ENCODE peak calls at places on chromosome 18, in five cellular contexts. V is AG10803, N is spleen, M is NCI-H460, J is posterior cingulate gyrus. X is an unnamed sample.
A peak's percentile ranks its signal among the peaks of the same experiment; 100 is the strongest.

GRCh38 chr18:74256190-74256589 is 35.6 kb downstream of the CYB5A start:
- DNase-seq in V (no peak), N (no peak), M (no peak), J (no peak), X (no peak)

GRCh38 chr18:45056907-45057306 is 376.2 kb downstream of the SETBP1 start:
- DNase-seq in V (peak; percentile 28), N (no peak), M (no peak), J (no peak), X (no peak)

GRCh38 chr18:9673296-9674251 is 34.5 kb upstream of the RAB31 start:
- DNase-seq in V (peak; percentile 89), N (no peak), M (peak; percentile 67), J (peak; percentile 33), X (no peak)

GRCh38 chr18:7349181-7349837 is 118.4 kb downstream of the LRRC30 start:
- DNase-seq in V (no peak), N (no peak), M (no peak), J (no peak), X (no peak)

GRCh38 chr18:76882186-76882585 is 59.8 kb downstream of the ZNF236 start:
- DNase-seq in V (no peak), N (no peak), M (no peak), J (no peak), X (no peak)

GRCh38 chr18:34951625-34952379 is 89.4 kb upstream of the MAPRE2 start:
- DNase-seq in V (no peak), N (no peak), M (no peak), J (no peak), X (no peak)

GRCh38 chr18:9631814-9632496 is 17.6 kb upstream of the PPP4R1 start:
- DNase-seq in V (peak; percentile 85), N (no peak), M (peak; percentile 73), J (no peak), X (no peak)

GRCh38 chr18:75926811-75927210 is 499.3 kb upstream of the SMIM21 start:
- DNase-seq in V (no peak), N (no peak), M (no peak), J (no peak), X (no peak)

GRCh38 chr18:31393286-31393685 is 16.7 kb downstream of the DSG4 start:
- DNase-seq in V (no peak), N (no peak), M (no peak), J (no peak), X (no peak)

GRCh38 chr18:26386002-26386401 is 159.8 kb downstream of the TAF4B start:
- DNase-seq in V (peak; percentile 58), N (no peak), M (peak; percentile 24), J (no peak), X (no peak)

GRCh38 chr18:21826641-21827302 is 86.2 kb downstream of the MIB1 start:
- DNase-seq in V (no peak), N (no peak), M (no peak), J (no peak), X (no peak)

GRCh38 chr18:34549367-34549766 is 160.7 kb upstream of the DTNA start:
- DNase-seq in V (no peak), N (no peak), M (no peak), J (no peak), X (no peak)

GRCh38 chr18:34222396-34223163 is 2.1 kb downstream of the NOL4 start:
- DNase-seq in V (no peak), N (peak; percentile 70), M (no peak), J (peak; percentile 44), X (no peak)

GRCh38 chr18:31162825-31163435 is at the start of gene DSC1:
- DNase-seq in V (no peak), N (no peak), M (no peak), J (no peak), X (no peak)

GRCh38 chr18:845152-845819 is 33.2 kb upstream of the YES1 start:
- DNase-seq in V (peak; percentile 56), N (no peak), M (peak; percentile 71), J (no peak), X (no peak)

GRCh38 chr18:35410561-35410960 is 33.4 kb upstream of the ZNF396 start:
- DNase-seq in V (no peak), N (peak; percentile 56), M (no peak), J (no peak), X (no peak)

GRCh38 chr18:79806976-79807841 is 9.5 kb downstream of the KCNG2 start:
- DNase-seq in V (no peak), N (peak; percentile 56), M (no peak), J (no peak), X (peak; percentile 54)

GRCh38 chr18:42156266-42156665 is 201.2 kb downstream of the PIK3C3 start:
- DNase-seq in V (no peak), N (no peak), M (no peak), J (no peak), X (no peak)

GRCh38 chr18:49412673-49413072 is 47.8 kb downstream of the DYM start:
- DNase-seq in V (no peak), N (no peak), M (no peak), J (no peak), X (no peak)

GRCh38 chr18:23852236-23853045 is 162.1 kb upstream of the TTC39C start:
- DNase-seq in V (no peak), N (no peak), M (no peak), J (no peak), X (no peak)

GRCh38 chr18:323253-323622 is 55.4 kb upstream of the THOC1 start:
- DNase-seq in V (peak; percentile 61), N (no peak), M (no peak), J (no peak), X (no peak)

GRCh38 chr18:35513181-35513932 is 15.6 kb upstream of the INO80C start:
- DNase-seq in V (peak; percentile 75), N (no peak), M (no peak), J (no peak), X (peak; percentile 98)

GRCh38 chr18:36531636-36532035 is 234.1 kb downstream of the FHOD3 start:
- DNase-seq in V (no peak), N (no peak), M (no peak), J (no peak), X (no peak)

GRCh38 chr18:49016648-49017539 is 66.1 kb upstream of the SMAD7 start:
- DNase-seq in V (peak; percentile 88), N (peak; percentile 64), M (no peak), J (peak; percentile 9), X (peak; percentile 89)

GRCh38 chr18:46950064-46950656 is 32.8 kb downstream of the KATNAL2 start:
- DNase-seq in V (peak; percentile 3), N (no peak), M (no peak), J (no peak), X (no peak)

GRCh38 chr18:74353169-74353775 is 37.6 kb downstream of the C18orf63 start:
- DNase-seq in V (peak; percentile 75), N (no peak), M (peak; percentile 46), J (peak; percentile 50), X (no peak)

GRCh38 chr18:21831413-21831831 is 90.8 kb downstream of the MIB1 start:
- DNase-seq in V (peak; percentile 22), N (no peak), M (no peak), J (no peak), X (no peak)

GRCh38 chr18:11407900-11408299 is 201.5 kb upstream of the SLC35G4 start:
- DNase-seq in V (peak; percentile 88), N (no peak), M (no peak), J (no peak), X (no peak)

GRCh38 chr18:75694292-75694691 is 266.8 kb upstream of the SMIM21 start:
- DNase-seq in V (no peak), N (no peak), M (no peak), J (no peak), X (no peak)

GRCh38 chr18:46917108-46917807 is at the start of the genes KATNAL2 and PIAS2:
- DNase-seq in V (peak; percentile 65), N (peak; percentile 94), M (peak; percentile 41), J (peak; percentile 83), X (peak; percentile 86)

GRCh38 chr18:31297248-31297647 is 20.7 kb upstream of the DSG1 start:
- DNase-seq in V (no peak), N (no peak), M (no peak), J (no peak), X (no peak)

GRCh38 chr18:11820697-11821096 is 30.5 kb upstream of the CHMP1B start:
- DNase-seq in V (no peak), N (no peak), M (no peak), J (no peak), X (no peak)

GRCh38 chr18:13185675-13186198 is 32.8 kb upstream of the LDLRAD4 start:
- DNase-seq in V (no peak), N (no peak), M (no peak), J (no peak), X (no peak)

GRCh38 chr18:44620821-44621220 is 59.9 kb upstream of the SETBP1 start:
- DNase-seq in V (no peak), N (no peak), M (no peak), J (no peak), X (no peak)

GRCh38 chr18:72107647-72108046 is 436.5 kb downstream of the CBLN2 start:
- DNase-seq in V (peak; percentile 2), N (no peak), M (peak; percentile 25), J (no peak), X (no peak)

X was measured in chondrocyte.